ENCODE peak calls at places on chromosomes 2 and 18, in eight cellular contexts. T is HCT116, B is esophagus muscularis mucosa, C is HepG2, U is stomach, F is Panc1, L is GM12892, P is transverse colon. M is an unnamed sample.

GRCh38 chr2:72035518-72036172 is 112.0 kb downstream of the CYP26B1 start:
- DNase-seq in T (no peak), B (peak; percentile 90), C (no peak), U (no peak), F (no peak), L (no peak), P (no peak), M (no peak)

GRCh38 chr18:6270791-6271216 is 143.9 kb downstream of the L3MBTL4 start:
- DNase-seq in T (no peak), B (no peak), C (no peak), U (no peak), F (no peak), L (no peak), P (no peak), M (no peak)

GRCh38 chr2:36388472-36388871 is 32.9 kb downstream of the CRIM1 start:
- DNase-seq in T (no peak), B (no peak), C (no peak), U (no peak), F (no peak), L (no peak), P (no peak), M (no peak)

GRCh38 chr2:28445448-28446258 is 50.2 kb upstream of the PLB1 start:
- DNase-seq in T (peak; percentile 77), B (no peak), C (no peak), U (no peak), F (peak; percentile 91), L (no peak), P (no peak), M (no peak)

GRCh38 chr2:229096667-229097066 is 174.4 kb downstream of the PID1 start:
- DNase-seq in T (no peak), B (no peak), C (no peak), U (no peak), F (no peak), L (no peak), P (no peak), M (no peak)

GRCh38 chr2:234533631-234534030 is 36.8 kb upstream of the ARL4C start:
- DNase-seq in T (no peak), B (no peak), C (no peak), U (no peak), F (no peak), L (no peak), P (no peak), M (no peak)

GRCh38 chr2:31414601-31415241 is at the start of gene XDH:
- DNase-seq in T (no peak), B (peak; percentile 70), C (no peak), U (peak; percentile 59), F (no peak), L (no peak), P (peak; percentile 58), M (no peak)

GRCh38 chr2:101125374-101125773 is 25.8 kb downstream of the TBC1D8 start:
- DNase-seq in T (peak; percentile 42), B (no peak), C (peak; percentile 53), U (no peak), F (no peak), L (no peak), P (no peak), M (no peak)

GRCh38 chr2:157329524-157329923 is 3.9 kb upstream of the ERMN start:
- DNase-seq in T (no peak), B (no peak), C (no peak), U (peak; percentile 75), F (no peak), L (no peak), P (peak; percentile 66), M (no peak)

GRCh38 chr2:54348672-54349071 is 92.6 kb upstream of the TSPYL6 start:
- DNase-seq in T (no peak), B (no peak), C (peak; percentile 48), U (no peak), F (no peak), L (no peak), P (no peak), M (no peak)

GRCh38 chr18:54102123-54102522 is 122.3 kb downstream of the MBD2 start:
- DNase-seq in T (no peak), B (no peak), C (no peak), U (no peak), F (no peak), L (no peak), P (no peak), M (no peak)

GRCh38 chr2:121689356-121689755 is 40.1 kb upstream of the CLASP1 start:
- DNase-seq in T (no peak), B (no peak), C (peak; percentile 69), U (peak; percentile 27), F (no peak), L (no peak), P (no peak), M (no peak)

GRCh38 chr18:9557250-9557943 is 57.0 kb downstream of the PPP4R1 start:
- DNase-seq in T (no peak), B (no peak), C (peak; percentile 59), U (no peak), F (no peak), L (no peak), P (no peak), M (no peak)

GRCh38 chr2:118249531-118249930 is 161.3 kb downstream of the INSIG2 start:
- DNase-seq in T (no peak), B (no peak), C (no peak), U (no peak), F (no peak), L (no peak), P (no peak), M (no peak)

GRCh38 chr2:176934131-176934530 is 278.5 kb upstream of the HNRNPA3 start:
- DNase-seq in T (no peak), B (no peak), C (no peak), U (no peak), F (no peak), L (no peak), P (no peak), M (no peak)

GRCh38 chr18:23871410-23871809 is 143.1 kb upstream of the TTC39C start:
- DNase-seq in T (no peak), B (peak; percentile 77), C (no peak), U (peak; percentile 36), F (no peak), L (no peak), P (peak; percentile 71), M (peak; percentile 25)
- TF ChIP-seq POLR2AphosphoS5 in T (no peak), B (no peak), C (no peak), U (no peak), F (no peak), L (no peak), P (no peak), M (no peak)

GRCh38 chr2:10778724-10779115 is 33.9 kb downstream of the PDIA6 start:
- DNase-seq in T (no peak), B (no peak), C (no peak), U (peak; percentile 9), F (no peak), L (no peak), P (no peak), M (no peak)
- TF ChIP-seq POLR2AphosphoS5 in T (no peak), B (no peak), C (no peak), U (no peak), F (no peak), L (no peak), P (no peak), M (no peak)

DNA sequence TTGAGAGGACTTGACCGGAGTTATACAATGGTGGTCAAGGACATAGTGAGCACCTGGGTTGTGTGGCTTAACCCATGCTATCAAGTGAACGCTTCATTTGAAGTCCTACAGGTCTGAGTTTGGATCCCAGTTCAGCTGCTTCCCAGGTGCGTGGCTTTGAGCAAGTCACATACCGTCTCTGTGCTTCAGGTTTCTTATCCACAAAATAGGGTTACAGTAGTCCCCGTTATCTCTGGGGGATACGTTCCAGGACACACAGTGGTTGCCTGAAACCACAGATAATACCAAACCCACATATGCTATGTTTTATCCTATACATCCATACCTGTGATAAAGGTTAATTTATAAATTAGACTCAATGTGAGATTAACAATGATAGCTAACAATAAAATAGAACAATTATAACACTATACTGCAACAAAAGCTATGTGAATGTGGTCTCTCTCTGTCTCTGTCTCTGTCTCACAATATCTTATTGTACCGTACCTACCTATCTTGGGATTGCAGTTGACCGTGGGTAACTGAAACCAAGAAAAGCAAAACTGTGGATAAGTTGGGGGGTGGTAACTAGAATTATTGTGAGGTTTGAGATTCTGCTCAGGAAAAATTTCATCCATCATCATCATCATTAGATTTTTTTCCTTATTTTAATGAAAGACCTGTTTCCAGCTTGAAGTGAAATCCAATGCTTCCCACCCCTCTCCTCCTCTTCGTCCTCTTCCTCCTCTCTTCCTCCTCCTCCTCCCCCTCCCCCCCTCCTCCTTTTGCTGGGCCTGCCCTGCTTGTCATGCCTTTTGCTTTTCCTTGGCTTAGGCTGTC is 22.7 kb downstream of the LBH start:
- DNase-seq in T (no peak), B (no peak), C (no peak), U (no peak), F (no peak), L (no peak), P (no peak), M (no peak)
- TF ChIP-seq POLR2AphosphoS5 in T (no peak), B (no peak), C (no peak), U (no peak), F (no peak), L (no peak), P (no peak), M (no peak)

DNA sequence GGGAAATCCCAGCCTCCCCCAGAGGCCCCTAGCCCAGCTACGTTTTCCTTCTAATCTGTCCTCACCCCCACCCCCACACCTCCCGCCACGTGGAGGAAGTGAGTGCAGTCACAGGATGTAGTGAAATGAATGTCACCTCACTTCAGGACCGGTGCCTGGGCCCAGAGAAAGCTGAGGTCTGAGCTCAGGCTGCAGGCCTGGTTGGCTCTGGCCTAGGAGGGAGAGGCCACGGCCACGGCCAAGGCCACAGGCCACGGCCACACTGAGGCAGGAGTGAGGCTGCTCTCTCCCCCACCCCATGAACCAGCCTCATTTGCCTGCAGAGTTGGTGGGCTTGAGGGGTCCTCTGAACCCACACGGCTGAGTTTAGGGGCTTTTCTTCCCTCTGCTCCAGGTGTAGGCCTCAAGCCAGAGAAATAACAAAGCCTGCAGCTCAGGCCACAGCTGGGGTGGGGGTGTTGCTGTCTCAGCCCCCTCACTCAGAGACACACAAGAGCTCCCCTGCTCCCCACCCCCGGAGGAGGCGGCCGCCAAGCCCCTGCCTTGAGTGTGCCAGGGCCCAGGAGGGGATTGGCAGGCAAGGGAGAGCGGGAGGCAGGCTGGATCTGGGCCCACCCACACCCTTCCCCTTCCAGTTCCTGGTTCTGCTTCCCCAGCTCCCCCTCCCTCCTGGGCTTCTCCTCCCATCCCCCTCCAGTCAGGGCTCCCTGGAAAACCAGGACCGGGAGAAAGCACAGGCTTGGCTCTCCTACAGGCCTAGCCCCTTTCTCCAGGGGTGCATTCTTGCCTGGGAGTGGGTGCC is 27.0 kb downstream of the DNMT3A start:
- DNase-seq in T (no peak), B (no peak), C (peak; percentile 41), U (peak; percentile 68), F (no peak), L (peak; percentile 93), P (peak; percentile 53), M (peak; percentile 94)
- TF ChIP-seq POLR2AphosphoS5 in T (no peak), B (no peak), C (no peak), U (no peak), F (no peak), L (peak; percentile 75), P (no peak), M (peak; percentile 84)

DNA sequence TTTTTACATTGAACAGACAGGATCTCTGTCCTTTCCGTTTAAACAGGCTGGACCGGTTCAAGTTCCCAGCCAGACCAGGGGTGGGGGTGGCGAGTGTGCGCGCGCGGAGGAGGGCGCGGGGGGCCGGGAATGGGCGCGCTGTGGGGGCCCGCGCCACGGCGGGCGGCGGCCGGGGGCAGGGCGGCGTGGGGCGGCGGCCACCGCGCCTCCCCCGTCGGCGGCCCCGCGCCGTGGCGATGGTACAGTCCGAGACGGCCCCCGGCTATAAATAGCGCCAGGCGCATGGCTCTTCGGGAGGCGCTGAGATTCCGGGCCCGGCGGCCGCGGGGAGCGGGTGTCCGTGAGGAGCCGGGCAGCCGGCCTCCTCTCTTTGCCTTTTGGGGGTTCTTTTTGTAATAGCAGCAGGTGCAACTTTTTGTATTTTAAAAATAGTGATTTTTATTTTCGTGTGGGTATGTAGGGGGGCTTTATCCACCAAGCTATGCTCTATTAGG is 434 bp upstream of the CELF4 start:
- DNase-seq in T (no peak), B (no peak), C (no peak), U (peak; percentile 33), F (no peak), L (no peak), P (no peak), M (no peak)
- TF ChIP-seq POLR2AphosphoS5 in T (no peak), B (peak; percentile 55), C (no peak), U (peak; percentile 33), F (no peak), L (no peak), P (no peak), M (no peak)

M was measured in GM12891.